ENCODE peak calls at places on chromosomes 5 and 9, in eight cellular contexts. C, X, O, K, M, V, S and T are unnamed samples.

GRCh38 chr5:91049800-91050199 is 333.3 kb downstream of the ARRDC3 start:
- DNase-seq in V (peak), O (peak), K (no peak), X (no peak), M (peak), S (no peak), C (no peak), T (no peak)

GRCh38 chr9:93096131-93096802 is at the start of gene CARD19:
- DNase-seq in S (peak), C (no peak), X (peak), V (no peak), M (peak), K (peak), O (no peak), T (peak)

GRCh38 chr5:172170251-172170701 is 17.7 kb downstream of the STK10 start:
- DNase-seq in C (no peak), K (no peak), S (no peak), X (peak), M (no peak), V (no peak), O (no peak), T (no peak)

GRCh38 chr5:30156156-30156555 is 1037.3 kb upstream of the CDH6 start:
- DNase-seq in S (no peak), V (no peak), X (no peak), O (no peak), C (no peak), M (no peak), K (no peak), T (no peak)

GRCh38 chr5:150302301-150303069 is at the start of gene ARSI:
- DNase-seq in O (no peak), M (peak), X (peak), C (peak), S (no peak), K (no peak), V (no peak), T (no peak)

GRCh38 chr9:137435980-137436760 is 5.0 kb downstream of the ENTPD8 start:
- DNase-seq in X (peak), S (peak), O (peak), C (peak), M (peak), V (peak), K (peak), T (no peak)

GRCh38 chr9:34163439-34163838 is 15.4 kb upstream of the UBAP1 start:
- DNase-seq in X (no peak), K (no peak), O (no peak), S (no peak), C (no peak), V (no peak), M (peak), T (no peak)

GRCh38 chr9:120873512-120873911 is 3.5 kb downstream of the PHF19 start:
- DNase-seq in X (peak), O (no peak), S (peak), C (no peak), K (no peak), V (no peak), M (no peak), T (no peak)

GRCh38 chr9:113532809-113533190 is 69.3 kb downstream of the RGS3 start:
- DNase-seq in X (no peak), M (no peak), S (peak), O (no peak), V (no peak), K (no peak), C (no peak), T (no peak)

GRCh38 chr5:28743362-28743761 is 1705.0 kb upstream of the CDH9 start:
- DNase-seq in M (peak), V (no peak), K (no peak), S (no peak), X (no peak), C (no peak), O (no peak), T (no peak)

GRCh38 chr5:63240063-63240755 is 661.6 kb downstream of the LRRC70 start:
- DNase-seq in C (no peak), K (no peak), O (peak), S (no peak), M (no peak), V (no peak), X (no peak), T (no peak)

GRCh38 chr5:151213803-151214613 is 9.9 kb downstream of the CCDC69 start:
- DNase-seq in V (no peak), K (peak), M (peak), X (peak), S (peak), C (peak), O (no peak), T (peak)

GRCh38 chr5:69225859-69226258 is 8.8 kb upstream of the CDK7 start:
- DNase-seq in O (no peak), C (no peak), K (no peak), X (no peak), V (no peak), M (no peak), S (no peak), T (no peak)

GRCh38 chr9:77770340-77770739 is 122.2 kb upstream of the GNA14 start:
- DNase-seq in C (no peak), K (no peak), O (no peak), M (peak), V (no peak), X (no peak), S (no peak), T (no peak)

DNA sequence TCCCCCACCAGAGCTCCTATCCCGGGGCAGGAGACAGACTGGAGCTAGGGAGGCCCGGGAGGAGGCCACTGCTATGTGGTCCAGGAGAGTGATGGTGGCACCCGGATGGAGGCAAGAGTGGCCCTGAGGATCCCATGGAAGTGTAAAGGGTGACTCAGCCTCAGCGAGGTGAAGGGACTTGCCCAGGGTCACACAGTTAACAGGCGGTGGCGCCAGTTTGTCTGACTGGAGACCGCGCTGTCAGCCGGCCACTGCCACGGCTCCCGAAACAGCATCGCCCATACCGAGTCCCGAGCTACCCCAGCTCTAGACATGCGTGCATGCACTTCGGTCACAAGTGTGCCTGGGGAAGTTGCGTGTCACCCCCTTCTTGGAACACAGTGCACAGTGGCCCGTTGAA is 165.9 kb downstream of the GAPVD1 start:
- DNase-seq in O (no peak), M (no peak), K (peak), S (no peak), C (no peak), V (no peak), X (no peak), T (no peak)
- H3K4me3 ChIP-seq in O (no peak), M (no peak), K (no peak), S (no peak), C (no peak), V (no peak), X (no peak), T (no peak)

GRCh38 chr9:21997480-21997879 is 2.9 kb downstream of the CDKN2B-AS1 start:
- DNase-seq in V (no peak), S (no peak), C (no peak), K (no peak), O (no peak), X (no peak), M (no peak), T (no peak)

GRCh38 chr9:21994996-21995651 is 533 bp downstream of the CDKN2B-AS1 start:
- DNase-seq in O (no peak), K (peak), M (peak), V (peak), X (peak), C (peak), S (peak), T (peak)

GRCh38 chr9:21996858-21997257 is 2.3 kb downstream of the CDKN2B-AS1 start:
- DNase-seq in X (no peak), S (no peak), V (no peak), O (no peak), C (no peak), K (no peak), M (no peak), T (no peak)

GRCh38 chr9:21995652-21996275 is 1.2 kb downstream of the CDKN2B-AS1 start:
- DNase-seq in V (peak), M (peak), K (peak), C (peak), O (no peak), X (peak), S (peak), T (peak)

GRCh38 chr9:21996438-21996837 is 1.8 kb downstream of the CDKN2B-AS1 start:
- DNase-seq in C (no peak), S (no peak), X (peak), K (no peak), V (no peak), M (no peak), O (no peak), T (no peak)
- H3K4me3 ChIP-seq in C (no peak), S (no peak), X (peak), K (no peak), V (no peak), M (no peak), O (peak), T (no peak)

GRCh38 chr9:127395491-127396252 is 1.3 kb upstream of the SLC2A8 start:
- DNase-seq in M (peak), V (no peak), C (no peak), X (peak), S (no peak), O (no peak), K (no peak), T (no peak)
- H3K4me3 ChIP-seq in M (no peak), V (peak), C (no peak), X (peak), S (no peak), O (peak), K (peak), T (no peak)

GRCh38 chr5:74798977-74799911 is 32.2 kb downstream of the NSA2 start:
- DNase-seq in K (no peak), X (no peak), O (peak), V (no peak), C (no peak), M (no peak), S (no peak), T (no peak)
- H3K4me3 ChIP-seq in K (no peak), X (no peak), O (no peak), V (no peak), C (no peak), M (no peak), S (no peak), T (no peak)

GRCh38 chr5:76406567-76407155 is 3.6 kb downstream of the IQGAP2 start:
- DNase-seq in K (no peak), V (no peak), C (no peak), X (no peak), S (no peak), M (no peak), O (no peak), T (no peak)
- H3K4me3 ChIP-seq in K (no peak), V (no peak), C (no peak), X (no peak), S (no peak), M (no peak), O (no peak), T (no peak)

GRCh38 chr5:142685418-142686209 is at the start of gene FGF1:
- DNase-seq in S (no peak), C (no peak), M (no peak), K (no peak), X (no peak), O (no peak), V (peak), T (no peak)
- H3K4me3 ChIP-seq in S (no peak), C (no peak), M (no peak), K (peak), X (no peak), O (no peak), V (no peak), T (no peak)

GRCh38 chr9:130835441-130836298 is 616 bp downstream of the ABL1 start:
- DNase-seq in V (peak), S (peak), X (peak), K (peak), C (peak), O (no peak), M (peak), T (no peak)

GRCh38 chr9:130839237-130840111 is 4.4 kb downstream of the ABL1 start:
- DNase-seq in K (no peak), X (no peak), S (no peak), O (no peak), C (no peak), V (no peak), M (no peak), T (no peak)

GRCh38 chr9:130837644-130838043 is 2.6 kb downstream of the ABL1 start:
- DNase-seq in V (no peak), K (no peak), X (no peak), M (no peak), S (no peak), O (no peak), C (no peak), T (no peak)

GRCh38 chr9:130834371-130835311 is at the start of gene ABL1:
- DNase-seq in S (peak), O (peak), K (peak), C (peak), V (peak), M (peak), X (peak), T (peak)

GRCh38 chr9:130837002-130837511 is 2.0 kb downstream of the ABL1 start:
- DNase-seq in M (peak), K (no peak), C (no peak), X (peak), S (no peak), O (no peak), V (peak), T (no peak)
- H3K4me3 ChIP-seq in M (peak), K (peak), C (peak), X (no peak), S (no peak), O (peak), V (peak), T (no peak)

DNA sequence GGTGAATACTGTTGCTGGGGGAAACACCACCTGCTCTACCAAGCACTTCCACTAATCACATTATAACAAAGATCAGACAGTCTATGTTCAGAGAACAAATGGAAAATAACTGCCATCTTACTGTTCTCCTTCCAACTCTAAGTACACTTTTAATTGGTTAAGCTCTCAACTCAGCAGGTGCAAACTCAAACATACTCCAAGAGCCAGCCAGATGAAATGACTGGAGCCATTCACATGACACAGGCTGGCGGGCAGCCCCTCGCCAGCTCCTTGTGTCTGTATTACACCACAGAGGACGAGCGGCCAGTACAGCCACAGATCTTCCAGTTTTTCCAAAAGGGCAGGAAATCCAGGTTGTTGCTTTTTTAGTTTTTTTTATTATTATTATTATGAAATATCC is 16.1 kb downstream of the LIFR start:
- DNase-seq in C (no peak), O (no peak), K (peak), M (no peak), S (no peak), V (no peak), X (no peak), T (no peak)
- H3K4me3 ChIP-seq in C (no peak), O (no peak), K (peak), M (no peak), S (no peak), V (no peak), X (no peak), T (no peak)